ENCODE peak calls at places on chromosomes 3 and 15, in four cellular contexts. D is HCT116, L is colonic mucosa, N is H1. C is an unnamed sample.

GRCh38 chr3:74129056-74129455 is 485.4 kb downstream of the CNTN3 start:
- DNase-seq in L (no peak), N (no peak), D (no peak), C (no peak)

GRCh38 chr15:93159892-93160398 is 70.9 kb upstream of the RGMA start:
- DNase-seq in N (no peak), L (no peak), D (no peak), C (no peak)

GRCh38 chr3:11534011-11534782 is 109.5 kb downstream of the VGLL4 start:
- DNase-seq in L (no peak), N (no peak), D (no peak), C (no peak)

GRCh38 chr3:32570426-32571191 is at the start of gene DYNC1LI1:
- DNase-seq in N (peak), L (peak), D (peak), C (peak)

GRCh38 chr3:69084326-69084667 is 440 bp upstream of the ARL6IP5 start:
- DNase-seq in D (no peak), L (no peak), N (no peak), C (no peak)

GRCh38 chr15:98798375-98798893 is 150.1 kb downstream of the IGF1R start:
- DNase-seq in D (no peak), L (peak), N (no peak), C (no peak)

GRCh38 chr15:78322243-78322642 is 17.9 kb upstream of the CRABP1 start:
- DNase-seq in L (no peak), D (no peak), N (no peak), C (no peak)

GRCh38 chr3:133931084-133931483 is 35.4 kb upstream of the RAB6B start:
- DNase-seq in L (no peak), N (peak), D (no peak), C (no peak)

GRCh38 chr15:45704329-45705249 is 69.8 kb downstream of the SQOR start:
- DNase-seq in L (peak), N (peak), D (no peak), C (no peak)

GRCh38 chr15:82864967-82865366 is 55.5 kb downstream of the WHAMM start:
- DNase-seq in D (no peak), N (no peak), L (no peak), C (no peak)

GRCh38 chr3:50607271-50608091 is 4.1 kb downstream of the CISH start:
- DNase-seq in L (no peak), D (no peak), N (no peak), C (no peak)

GRCh38 chr3:45214061-45214680 is 11.9 kb downstream of the TMEM158 start:
- DNase-seq in L (no peak), N (no peak), D (no peak), C (no peak)

GRCh38 chr15:89358755-89359439 is 24.3 kb upstream of the POLG start:
- DNase-seq in N (peak), D (peak), L (peak), C (no peak)

GRCh38 chr3:126834596-126835471 is 130.8 kb downstream of the CHCHD6 start:
- DNase-seq in D (no peak), N (no peak), L (no peak), C (no peak)

GRCh38 chr3:88433572-88433971 is 283.8 kb downstream of the C3orf38 start:
- DNase-seq in D (no peak), N (no peak), L (no peak), C (no peak)

GRCh38 chr3:88434001-88434400 is 284.2 kb downstream of the C3orf38 start:
- DNase-seq in D (no peak), L (no peak), N (no peak), C (no peak)
- H3K9ac ChIP-seq in D (no peak), L (no peak), N (no peak), C (no peak)

DNA sequence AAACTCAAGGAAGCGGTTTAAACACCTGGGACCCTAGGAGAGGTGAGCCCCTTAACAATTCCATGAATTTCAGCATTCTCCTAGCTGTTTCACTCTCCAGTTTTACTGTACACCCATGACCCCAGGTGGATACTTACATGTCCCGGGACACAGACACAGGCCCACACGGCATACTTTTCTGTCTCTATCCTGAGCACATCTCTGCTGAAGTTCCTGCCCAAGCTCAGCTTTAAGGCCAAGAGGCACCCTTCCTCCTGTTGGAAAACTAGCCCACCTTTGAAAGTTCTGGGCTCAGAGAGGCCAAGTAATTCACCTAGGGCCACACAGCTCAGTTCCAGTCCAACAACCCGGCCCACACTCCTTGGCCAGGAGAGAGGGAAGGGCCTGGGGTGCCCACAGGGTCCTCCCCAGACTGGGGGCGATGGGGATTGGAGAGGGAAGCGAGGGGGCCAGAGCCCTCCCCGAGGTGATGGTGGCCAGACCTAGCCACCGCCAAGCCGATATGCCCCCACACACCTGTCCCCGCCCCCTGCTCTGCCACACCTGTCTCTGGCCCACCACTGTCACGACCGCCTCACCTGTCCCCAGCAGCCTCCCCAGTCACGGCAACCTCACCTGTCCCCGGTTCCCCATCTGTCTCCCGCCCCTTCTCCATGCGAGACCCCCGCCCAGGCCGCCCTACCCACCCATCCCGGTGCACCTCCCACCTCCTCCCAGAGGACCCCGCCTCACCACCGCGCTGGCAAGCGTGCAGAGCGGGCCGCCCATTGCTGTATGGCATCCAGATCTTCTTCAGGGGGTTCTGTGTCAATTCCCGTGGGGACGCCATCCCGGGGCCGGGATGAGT is 431 bp downstream of the PFKFB4 start:
- DNase-seq in N (no peak), D (no peak), L (no peak), C (no peak)
- H3K9ac ChIP-seq in N (peak), D (peak), L (peak), C (peak)

DNA sequence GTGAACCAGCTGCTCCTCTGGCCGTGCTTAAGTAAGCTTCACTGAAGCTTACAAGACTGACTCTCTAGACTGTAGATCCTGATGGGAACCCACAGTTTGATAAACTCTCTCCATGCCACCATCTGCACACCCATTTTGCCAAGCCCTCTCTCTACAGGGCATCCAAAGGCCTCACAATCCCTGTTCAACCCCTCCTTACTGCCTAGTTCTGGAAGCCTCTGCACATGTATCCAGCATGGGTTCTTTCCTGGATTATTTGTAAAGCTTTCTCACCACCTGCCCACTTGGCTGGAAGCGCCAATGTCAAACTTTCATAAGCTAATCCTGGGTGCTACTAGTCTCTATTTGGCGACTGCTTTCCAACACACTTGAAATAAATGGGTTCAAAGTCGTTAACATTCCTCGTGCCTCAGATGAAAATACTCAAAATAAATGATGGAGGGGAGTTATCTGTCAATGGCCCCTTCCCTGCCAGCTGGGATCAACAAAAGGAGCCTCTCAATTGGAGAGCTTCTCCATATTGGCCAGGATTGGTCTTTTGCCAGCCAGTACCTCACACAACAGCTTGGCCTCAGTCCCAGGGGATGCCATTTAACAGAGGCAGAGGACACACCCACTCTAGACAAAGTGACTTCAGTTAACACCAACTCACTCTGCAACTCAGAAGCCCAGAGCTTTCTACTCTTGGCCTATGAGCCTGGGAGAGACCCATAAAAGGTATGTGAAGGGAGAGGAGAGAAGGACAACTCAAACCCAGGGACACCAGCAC is 48.1 kb downstream of the SH3BP5 start:
- DNase-seq in D (no peak), L (peak), N (no peak), C (no peak)
- H3K9ac ChIP-seq in D (no peak), L (no peak), N (no peak), C (no peak)

GRCh38 chr3:64133991-64134390 is 91.3 kb downstream of the PRICKLE2 start:
- DNase-seq in N (no peak), D (no peak), L (no peak), C (no peak)
- H3K9ac ChIP-seq in N (no peak), D (no peak), L (no peak), C (no peak)

DNA sequence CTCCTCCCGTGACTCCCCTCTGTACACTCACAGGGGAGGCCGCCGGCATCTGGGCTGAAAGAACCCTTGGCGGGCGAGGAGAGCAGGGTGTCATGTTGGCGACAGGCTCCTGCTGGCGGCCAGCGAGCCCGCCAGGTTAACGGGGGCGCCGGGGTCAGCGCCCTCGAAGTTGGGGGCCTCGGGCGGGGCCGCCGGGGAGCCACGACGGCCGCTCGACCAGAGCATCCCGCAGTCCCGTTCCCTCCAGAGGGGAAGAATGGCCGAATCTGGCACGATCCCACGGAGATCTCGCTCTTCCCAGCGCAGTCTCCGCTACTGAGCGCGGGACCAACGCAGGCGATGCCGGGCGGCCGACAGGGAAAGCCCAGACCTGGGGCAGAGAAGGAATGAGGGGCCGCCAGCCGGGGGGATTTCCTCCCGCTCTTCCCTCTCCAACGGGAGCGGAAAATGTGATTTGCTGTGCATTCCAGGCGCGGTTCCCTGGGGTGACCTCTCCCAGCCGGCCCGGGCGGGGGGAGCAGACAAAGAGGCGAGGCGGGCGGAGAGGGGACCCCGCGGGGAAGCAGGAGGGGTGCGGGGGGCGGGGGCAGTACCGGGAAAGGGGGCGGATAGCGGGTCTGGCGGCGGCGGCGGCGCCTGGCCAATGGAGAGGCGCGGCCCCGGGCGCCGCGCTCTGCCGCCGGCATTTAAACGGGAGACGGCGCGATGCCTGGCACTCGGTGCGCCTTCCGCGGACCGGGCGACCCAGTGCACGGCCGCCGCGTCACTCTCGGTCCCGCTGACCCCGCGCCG is at the start of gene GREM1:
- DNase-seq in D (no peak), N (peak), L (peak), C (no peak)
- H3K9ac ChIP-seq in D (no peak), N (no peak), L (peak), C (no peak)

GRCh38 chr15:67133026-67133425 is 67.6 kb downstream of the SMAD3 start:
- DNase-seq in N (no peak), D (no peak), L (no peak), C (no peak)

GRCh38 chr15:67136802-67137201 is 71.4 kb downstream of the SMAD3 start:
- DNase-seq in N (no peak), L (no peak), D (no peak), C (no peak)

GRCh38 chr15:67135494-67135893 is 70.1 kb downstream of the SMAD3 start:
- DNase-seq in D (no peak), N (no peak), L (peak), C (no peak)

GRCh38 chr15:67133738-67134576 is 68.6 kb downstream of the SMAD3 start:
- DNase-seq in L (peak), N (no peak), D (no peak), C (no peak)

GRCh38 chr15:67134577-67135492 is 69.4 kb downstream of the SMAD3 start:
- DNase-seq in D (no peak), L (peak), N (no peak), C (no peak)
- H3K9ac ChIP-seq in D (peak), L (peak), N (no peak), C (peak)

GRCh38 chr15:58299311-58299850 is 132.4 kb upstream of the LIPC start:
- DNase-seq in D (no peak), N (no peak), L (no peak), C (no peak)
- H3K9ac ChIP-seq in D (no peak), N (no peak), L (no peak), C (no peak)

GRCh38 chr15:42800731-42801474 is 64.0 kb upstream of the CDAN1 start:
- DNase-seq in D (no peak), N (peak), L (no peak), C (no peak)

GRCh38 chr15:42802168-42802567 is 65.2 kb upstream of the CDAN1 start:
- DNase-seq in D (no peak), N (no peak), L (no peak), C (no peak)

GRCh38 chr15:42803436-42803835 is 66.5 kb upstream of the CDAN1 start:
- DNase-seq in N (no peak), L (no peak), D (no peak), C (no peak)

GRCh38 chr15:42796955-42797779 is 60.2 kb upstream of the CDAN1 start:
- DNase-seq in N (no peak), D (no peak), L (no peak), C (no peak)

GRCh38 chr15:42798802-42799201 is 61.9 kb upstream of the CDAN1 start:
- DNase-seq in D (no peak), L (no peak), N (no peak), C (no peak)
- H3K9ac ChIP-seq in D (no peak), L (no peak), N (no peak), C (no peak)